ENCODE peak calls at places on chromosomes 12 and 14, in nine cellular contexts. One of them, this sample, is unnamed.

GRCh38 chr14:38004610-38004879 is 203.2 kb upstream of the SSTR1 start:
- DNase-seq in left lung: no peak
- DNase-seq in HFFc6: no peak
- DNase-seq in cardiac muscle cell: no peak
- DNase-seq in brain microvascular endothelial cell: no peak
- DNase-seq in PC-9: no peak
- DNase-seq in WTC11: no peak
- DNase-seq in fibroblast of lung: no peak
- DNase-seq in epithelial cell of esophagus: no peak
- DNase-seq in this sample: no peak

GRCh38 chr14:103520657-103521437 is 1.8 kb downstream of the CKB start:
- DNase-seq in left lung: peak
- DNase-seq in HFFc6: no peak
- DNase-seq in cardiac muscle cell: peak
- DNase-seq in brain microvascular endothelial cell: peak
- DNase-seq in PC-9: peak
- DNase-seq in WTC11: peak
- DNase-seq in fibroblast of lung: peak
- DNase-seq in epithelial cell of esophagus: peak
- DNase-seq in this sample: peak

GRCh38 chr12:24714237-24714636 is 234.7 kb downstream of the BCAT1 start:
- DNase-seq in left lung: no peak
- DNase-seq in HFFc6: no peak
- DNase-seq in cardiac muscle cell: no peak
- DNase-seq in brain microvascular endothelial cell: no peak
- DNase-seq in PC-9: no peak
- DNase-seq in WTC11: no peak
- DNase-seq in fibroblast of lung: no peak
- DNase-seq in epithelial cell of esophagus: no peak
- DNase-seq in this sample: no peak

GRCh38 chr12:94815958-94816357 is 165.6 kb upstream of the TMCC3 start:
- DNase-seq in left lung: no peak
- DNase-seq in HFFc6: no peak
- DNase-seq in cardiac muscle cell: no peak
- DNase-seq in brain microvascular endothelial cell: no peak
- DNase-seq in PC-9: no peak
- DNase-seq in WTC11: peak
- DNase-seq in fibroblast of lung: no peak
- DNase-seq in epithelial cell of esophagus: no peak
- DNase-seq in this sample: no peak

GRCh38 chr12:85874064-85874463 is at the start of gene NTS:
- DNase-seq in left lung: no peak
- DNase-seq in HFFc6: no peak
- DNase-seq in cardiac muscle cell: peak
- DNase-seq in brain microvascular endothelial cell: no peak
- DNase-seq in PC-9: no peak
- DNase-seq in WTC11: no peak
- DNase-seq in fibroblast of lung: no peak
- DNase-seq in epithelial cell of esophagus: no peak
- DNase-seq in this sample: no peak

GRCh38 chr14:100586520-100587247 is 533 bp downstream of the BEGAIN start:
- DNase-seq in left lung: peak
- DNase-seq in HFFc6: no peak
- DNase-seq in cardiac muscle cell: peak
- DNase-seq in brain microvascular endothelial cell: no peak
- DNase-seq in PC-9: no peak
- DNase-seq in WTC11: peak
- DNase-seq in fibroblast of lung: no peak
- DNase-seq in epithelial cell of esophagus: peak
- DNase-seq in this sample: no peak

GRCh38 chr12:108734200-108734906 is 3.0 kb upstream of the CORO1C start:
- DNase-seq in left lung: no peak
- DNase-seq in HFFc6: peak
- DNase-seq in cardiac muscle cell: no peak
- DNase-seq in brain microvascular endothelial cell: peak
- DNase-seq in PC-9: peak
- DNase-seq in WTC11: no peak
- DNase-seq in fibroblast of lung: peak
- DNase-seq in epithelial cell of esophagus: peak
- DNase-seq in this sample: no peak

GRCh38 chr12:111330800-111331752 is 37.8 kb downstream of the PHETA1 start:
- DNase-seq in left lung: no peak
- DNase-seq in HFFc6: peak
- DNase-seq in cardiac muscle cell: peak
- DNase-seq in brain microvascular endothelial cell: peak
- DNase-seq in PC-9: no peak
- DNase-seq in WTC11: no peak
- DNase-seq in fibroblast of lung: peak
- DNase-seq in epithelial cell of esophagus: peak
- DNase-seq in this sample: no peak

GRCh38 chr14:95370076-95370475 is 50.4 kb upstream of the CLMN start:
- DNase-seq in left lung: no peak
- DNase-seq in HFFc6: no peak
- DNase-seq in cardiac muscle cell: no peak
- DNase-seq in brain microvascular endothelial cell: no peak
- DNase-seq in PC-9: no peak
- DNase-seq in WTC11: no peak
- DNase-seq in fibroblast of lung: no peak
- DNase-seq in epithelial cell of esophagus: no peak
- DNase-seq in this sample: no peak

GRCh38 chr14:101250948-101251811 is 310.1 kb upstream of the DIO3 start:
- DNase-seq in left lung: peak
- DNase-seq in HFFc6: no peak
- DNase-seq in cardiac muscle cell: no peak
- DNase-seq in brain microvascular endothelial cell: no peak
- DNase-seq in PC-9: no peak
- DNase-seq in WTC11: no peak
- DNase-seq in fibroblast of lung: no peak
- DNase-seq in epithelial cell of esophagus: no peak
- DNase-seq in this sample: peak

GRCh38 chr12:75816892-75817291 is 214.7 kb downstream of the PHLDA1 start:
- DNase-seq in left lung: no peak
- DNase-seq in HFFc6: peak
- DNase-seq in cardiac muscle cell: no peak
- DNase-seq in brain microvascular endothelial cell: peak
- DNase-seq in PC-9: no peak
- DNase-seq in WTC11: no peak
- DNase-seq in fibroblast of lung: peak
- DNase-seq in epithelial cell of esophagus: peak
- DNase-seq in this sample: no peak

GRCh38 chr12:49535921-49536525 is 2.8 kb upstream of the KCNH3 start:
- DNase-seq in left lung: no peak
- DNase-seq in HFFc6: no peak
- DNase-seq in cardiac muscle cell: no peak
- DNase-seq in brain microvascular endothelial cell: no peak
- DNase-seq in PC-9: no peak
- DNase-seq in WTC11: no peak
- DNase-seq in fibroblast of lung: no peak
- DNase-seq in epithelial cell of esophagus: peak
- DNase-seq in this sample: no peak

GRCh38 chr14:61638595-61639391 is 56.5 kb upstream of the HIF1A start:
- DNase-seq in left lung: no peak
- DNase-seq in HFFc6: no peak
- DNase-seq in cardiac muscle cell: no peak
- DNase-seq in brain microvascular endothelial cell: no peak
- DNase-seq in PC-9: no peak
- DNase-seq in WTC11: no peak
- DNase-seq in fibroblast of lung: peak
- DNase-seq in epithelial cell of esophagus: no peak
- DNase-seq in this sample: no peak

GRCh38 chr14:77649326-77649725 is 32.9 kb upstream of the SPTLC2 start:
- DNase-seq in left lung: no peak
- DNase-seq in HFFc6: no peak
- DNase-seq in cardiac muscle cell: no peak
- DNase-seq in brain microvascular endothelial cell: no peak
- DNase-seq in PC-9: no peak
- DNase-seq in WTC11: no peak
- DNase-seq in fibroblast of lung: no peak
- DNase-seq in epithelial cell of esophagus: no peak
- DNase-seq in this sample: no peak

GRCh38 chr14:77657244-77657643 is 40.8 kb upstream of the SPTLC2 start:
- DNase-seq in left lung: no peak
- DNase-seq in HFFc6: no peak
- DNase-seq in cardiac muscle cell: no peak
- DNase-seq in brain microvascular endothelial cell: no peak
- DNase-seq in PC-9: no peak
- DNase-seq in WTC11: no peak
- DNase-seq in fibroblast of lung: no peak
- DNase-seq in epithelial cell of esophagus: no peak
- DNase-seq in this sample: no peak

GRCh38 chr14:77654001-77654431 is 37.6 kb upstream of the SPTLC2 start:
- DNase-seq in left lung: no peak
- DNase-seq in HFFc6: no peak
- DNase-seq in cardiac muscle cell: no peak
- DNase-seq in brain microvascular endothelial cell: no peak
- DNase-seq in PC-9: no peak
- DNase-seq in WTC11: no peak
- DNase-seq in fibroblast of lung: no peak
- DNase-seq in epithelial cell of esophagus: no peak
- DNase-seq in this sample: no peak

GRCh38 chr14:77648520-77649200 is 32.2 kb upstream of the SPTLC2 start:
- DNase-seq in left lung: no peak
- DNase-seq in HFFc6: no peak
- DNase-seq in cardiac muscle cell: no peak
- DNase-seq in brain microvascular endothelial cell: no peak
- DNase-seq in PC-9: no peak
- DNase-seq in WTC11: no peak
- DNase-seq in fibroblast of lung: no peak
- DNase-seq in epithelial cell of esophagus: no peak
- DNase-seq in this sample: no peak

DNA sequence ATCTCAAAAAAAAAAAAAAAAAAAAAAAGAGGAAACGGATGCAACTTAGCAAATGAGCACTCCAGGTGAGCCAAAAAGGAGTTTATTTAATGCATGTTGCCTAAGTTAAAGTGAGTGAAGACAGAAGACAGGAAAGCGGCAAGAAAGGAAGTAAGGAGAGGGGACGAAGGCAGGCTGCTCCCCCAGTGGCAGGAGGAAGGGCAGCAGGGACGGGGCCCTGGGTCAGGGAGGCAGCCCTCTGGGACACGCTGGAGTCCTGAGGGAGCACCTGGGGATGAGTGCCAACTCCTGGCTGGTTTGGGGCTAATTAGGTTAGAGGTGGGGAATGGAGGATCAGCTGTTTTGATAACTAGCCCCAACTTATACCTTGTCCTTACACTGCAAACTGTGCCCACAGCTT is 37.0 kb upstream of the SPTLC2 start:
- DNase-seq in left lung: no peak
- DNase-seq in HFFc6: no peak
- DNase-seq in cardiac muscle cell: no peak
- DNase-seq in brain microvascular endothelial cell: no peak
- DNase-seq in PC-9: no peak
- DNase-seq in WTC11: peak
- DNase-seq in fibroblast of lung: no peak
- DNase-seq in epithelial cell of esophagus: no peak
- DNase-seq in this sample: no peak
- TF ChIP-seq CTCF in left lung: peak
- TF ChIP-seq CTCF in HFFc6: peak
- TF ChIP-seq CTCF in cardiac muscle cell: peak
- TF ChIP-seq CTCF in brain microvascular endothelial cell: peak
- TF ChIP-seq CTCF in PC-9: peak
- TF ChIP-seq CTCF in WTC11: no peak
- TF ChIP-seq CTCF in fibroblast of lung: no peak
- TF ChIP-seq CTCF in epithelial cell of esophagus: no peak
- TF ChIP-seq CTCF in this sample: no peak

GRCh38 chr14:104940526-104941150 is 16.0 kb downstream of the PLD4 start:
- DNase-seq in left lung: no peak
- DNase-seq in HFFc6: no peak
- DNase-seq in cardiac muscle cell: no peak
- DNase-seq in brain microvascular endothelial cell: no peak
- DNase-seq in PC-9: no peak
- DNase-seq in WTC11: peak
- DNase-seq in fibroblast of lung: no peak
- DNase-seq in epithelial cell of esophagus: no peak
- DNase-seq in this sample: no peak
- TF ChIP-seq CTCF in left lung: no peak
- TF ChIP-seq CTCF in HFFc6: peak
- TF ChIP-seq CTCF in cardiac muscle cell: peak
- TF ChIP-seq CTCF in brain microvascular endothelial cell: peak
- TF ChIP-seq CTCF in PC-9: peak
- TF ChIP-seq CTCF in WTC11: no peak
- TF ChIP-seq CTCF in fibroblast of lung: no peak
- TF ChIP-seq CTCF in epithelial cell of esophagus: no peak
- TF ChIP-seq CTCF in this sample: no peak

DNA sequence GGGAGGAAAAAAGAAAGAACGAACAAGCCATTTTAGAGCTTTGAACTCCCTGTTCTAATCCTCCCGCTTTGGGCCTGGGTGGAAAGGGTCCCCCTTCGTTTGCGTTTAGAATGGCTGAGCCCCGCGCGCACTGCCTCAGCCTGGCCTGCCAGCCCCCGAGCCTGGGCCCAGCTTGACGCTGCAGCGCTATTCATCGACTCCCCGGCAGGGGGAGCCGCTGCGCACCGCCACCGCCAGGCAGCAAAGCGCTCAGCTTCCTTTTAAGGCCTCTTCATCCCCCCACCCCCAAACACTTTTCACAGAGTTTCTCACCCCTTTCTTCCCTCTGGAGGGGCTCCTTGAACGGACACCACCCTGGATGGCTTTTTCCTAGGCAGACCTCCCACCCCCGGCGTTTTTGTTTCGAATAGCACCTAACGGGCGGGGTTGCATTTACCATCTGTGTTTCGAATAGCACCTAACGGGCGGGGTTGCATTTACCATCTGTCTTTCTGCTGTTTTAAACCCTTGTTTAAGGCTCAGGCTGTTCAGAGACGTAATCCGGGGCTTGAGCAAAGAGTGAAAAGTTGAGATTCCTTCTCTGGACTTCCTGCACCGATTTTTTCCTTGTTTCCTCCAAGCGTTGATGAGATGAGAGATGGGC is 56.4 kb upstream of the PIWIL1 start:
- DNase-seq in left lung: peak
- DNase-seq in HFFc6: no peak
- DNase-seq in cardiac muscle cell: peak
- DNase-seq in brain microvascular endothelial cell: no peak
- DNase-seq in PC-9: peak
- DNase-seq in WTC11: peak
- DNase-seq in fibroblast of lung: no peak
- DNase-seq in epithelial cell of esophagus: no peak
- DNase-seq in this sample: no peak
- TF ChIP-seq CTCF in left lung: peak
- TF ChIP-seq CTCF in HFFc6: peak
- TF ChIP-seq CTCF in cardiac muscle cell: peak
- TF ChIP-seq CTCF in brain microvascular endothelial cell: peak
- TF ChIP-seq CTCF in PC-9: peak
- TF ChIP-seq CTCF in WTC11: peak
- TF ChIP-seq CTCF in fibroblast of lung: peak
- TF ChIP-seq CTCF in epithelial cell of esophagus: peak
- TF ChIP-seq CTCF in this sample: no peak

DNA sequence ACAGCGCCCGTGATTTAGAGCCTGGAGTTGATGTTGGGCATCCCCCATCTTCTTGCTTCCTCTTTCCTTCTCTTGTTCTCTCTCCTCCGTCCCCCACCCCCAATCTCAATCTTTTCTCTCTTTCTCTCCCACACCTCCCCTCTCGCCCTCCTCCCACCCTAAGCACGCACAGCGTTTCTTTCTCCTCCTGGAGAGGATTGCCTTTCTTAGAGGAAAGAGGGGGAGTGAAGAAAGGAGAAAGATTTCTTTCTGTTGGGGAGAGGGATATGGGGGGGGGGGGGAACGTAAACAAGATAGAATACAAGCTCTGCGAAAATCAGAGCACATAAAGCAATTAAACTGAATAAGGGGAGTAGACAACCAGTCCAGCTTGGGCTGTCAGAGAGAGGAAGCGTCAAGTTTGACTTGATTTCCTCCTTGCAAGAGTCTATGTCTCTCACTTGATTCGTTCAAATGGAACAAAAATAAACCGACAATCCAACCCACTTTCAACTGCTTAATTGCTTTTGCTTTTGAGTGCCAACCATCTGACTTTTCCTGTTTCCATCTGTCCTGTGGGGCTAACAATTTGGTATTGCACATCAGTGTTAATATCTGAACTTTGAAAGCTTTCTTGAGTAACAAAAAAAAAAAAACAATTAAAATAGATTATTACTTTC is 852 bp downstream of the SYT1 start:
- DNase-seq in left lung: no peak
- DNase-seq in HFFc6: no peak
- DNase-seq in cardiac muscle cell: no peak
- DNase-seq in brain microvascular endothelial cell: no peak
- DNase-seq in PC-9: no peak
- DNase-seq in WTC11: no peak
- DNase-seq in fibroblast of lung: peak
- DNase-seq in epithelial cell of esophagus: no peak
- DNase-seq in this sample: no peak
- TF ChIP-seq CTCF in left lung: no peak
- TF ChIP-seq CTCF in HFFc6: no peak
- TF ChIP-seq CTCF in cardiac muscle cell: no peak
- TF ChIP-seq CTCF in brain microvascular endothelial cell: no peak
- TF ChIP-seq CTCF in PC-9: no peak
- TF ChIP-seq CTCF in WTC11: no peak
- TF ChIP-seq CTCF in fibroblast of lung: no peak
- TF ChIP-seq CTCF in epithelial cell of esophagus: no peak
- TF ChIP-seq CTCF in this sample: no peak

This sample was measured in coronary artery.